ENCODE peak calls at places on chromosomes 5 and 9, in eight cellular contexts. C is tibial artery; H is CD8-positive, alpha-beta T cell; W is PC-3; J is heart left ventricle; V is spleen; Z is right atrium auricular region; E is heart right ventricle. F is an unnamed sample. For H3K36me3, the result is how much of the 10 kb centered on the place peaks cover.

GRCh38 chr9:130834371-130835311 is at the start of gene ABL1:
- DNase-seq in C (peak), H (peak), W (peak), J (peak), V (peak), Z (peak), E (peak), F (no peak)

GRCh38 chr5:179606071-179606909 is 17.2 kb downstream of the HNRNPH1 start:
- DNase-seq in C (peak), H (no peak), W (no peak), J (no peak), V (peak), Z (no peak), E (no peak), F (no peak)

GRCh38 chr9:93955356-93956182 is 414 bp upstream of the BARX1 start:
- DNase-seq in C (no peak), H (peak), W (no peak), J (no peak), V (no peak), Z (no peak), E (no peak), F (no peak)

GRCh38 chr9:105757496-105758251 is 63.3 kb downstream of the TMEM38B start:
- DNase-seq in C (no peak), H (no peak), W (no peak), J (no peak), V (no peak), Z (no peak), E (no peak), F (no peak)

GRCh38 chr9:100111235-100111634 is 12.2 kb downstream of the INVS start:
- DNase-seq in C (peak), H (no peak), W (peak), J (peak), V (no peak), Z (peak), E (peak), F (no peak)

GRCh38 chr5:401216-402034 is 41.6 kb upstream of the EXOC3 start:
- DNase-seq in C (peak), H (no peak), W (no peak), J (no peak), V (peak), Z (peak), E (no peak), F (no peak)

GRCh38 chr9:94768766-94769165 is 42.3 kb downstream of the AOPEP start:
- DNase-seq in C (no peak), H (no peak), W (no peak), J (no peak), V (no peak), Z (no peak), E (no peak), F (no peak)

GRCh38 chr9:113593682-113594281 is 130.3 kb downstream of the RGS3 start:
- DNase-seq in C (peak), H (no peak), W (peak), J (peak), V (peak), Z (peak), E (peak), F (peak)

GRCh38 chr9:9352877-9353481 is 1259.8 kb downstream of the PTPRD start:
- DNase-seq in C (no peak), H (no peak), W (peak), J (no peak), V (no peak), Z (no peak), E (no peak), F (no peak)

GRCh38 chr5:119721775-119722174 is 92.4 kb downstream of the FAM170A start:
- DNase-seq in C (no peak), H (no peak), W (no peak), J (no peak), V (no peak), Z (no peak), E (no peak), F (no peak)

GRCh38 chr9:22112870-22113846 is 104.1 kb upstream of the CDKN2B start:
- DNase-seq in C (no peak), H (no peak), W (no peak), J (no peak), V (no peak), Z (no peak), E (no peak), F (no peak)

GRCh38 chr5:170280090-170280493 is 17.5 kb downstream of the LCP2 start:
- DNase-seq in C (no peak), H (no peak), W (no peak), J (no peak), V (peak), Z (no peak), E (no peak), F (no peak)

GRCh38 chr9:136902259-136902821 is 16.0 kb downstream of the TRAF2 start:
- DNase-seq in C (peak), H (peak), W (peak), J (peak), V (peak), Z (peak), E (peak), F (no peak)

GRCh38 chr5:8895599-8895998 is 650.3 kb downstream of the SEMA5A start:
- DNase-seq in C (no peak), H (no peak), W (peak), J (no peak), V (no peak), Z (no peak), E (no peak), F (no peak)

GRCh38 chr5:93571111-93571977 is 9.7 kb downstream of the NR2F1-AS1 start:
- DNase-seq in C (no peak), H (no peak), W (no peak), J (no peak), V (no peak), Z (no peak), E (no peak), F (no peak)

GRCh38 chr9:17004500-17004899 is 130.3 kb upstream of the CNTLN start:
- DNase-seq in C (no peak), H (no peak), W (no peak), J (no peak), V (no peak), Z (no peak), E (no peak), F (no peak)

GRCh38 chr9:127318651-127319167 is 54.1 kb downstream of the GARNL3 start:
- DNase-seq in C (no peak), H (no peak), W (no peak), J (peak), V (no peak), Z (no peak), E (peak), F (no peak)

GRCh38 chr9:137575382-137575724 is 3.4 kb downstream of the DPH7 start:
- DNase-seq in C (no peak), H (no peak), W (no peak), J (no peak), V (no peak), Z (no peak), E (no peak), F (no peak)

GRCh38 chr9:580652-581342 is 260.7 kb upstream of the DMRT1 start:
- DNase-seq in C (no peak), H (no peak), W (no peak), J (no peak), V (no peak), Z (no peak), E (no peak), F (no peak)

GRCh38 chr9:130681769-130682489 is 11.7 kb upstream of the EXOSC2 start:
- DNase-seq in C (no peak), H (no peak), W (no peak), J (no peak), V (no peak), Z (no peak), E (no peak), F (no peak)

GRCh38 chr9:105418588-105419108 is 29.2 kb upstream of the FSD1L start:
- DNase-seq in C (no peak), H (no peak), W (no peak), J (no peak), V (no peak), Z (no peak), E (no peak), F (no peak)

GRCh38 chr5:132437604-132438275 is 52.8 kb downstream of the IRF1 start:
- DNase-seq in C (peak), H (peak), W (no peak), J (peak), V (peak), Z (peak), E (peak), F (no peak)

GRCh38 chr9:110671849-110672248 is 3.3 kb downstream of the MUSK start:
- DNase-seq in C (no peak), H (no peak), W (peak), J (no peak), V (no peak), Z (no peak), E (no peak), F (no peak)

GRCh38 chr9:108272350-108272899 is 583.4 kb downstream of the ACTL7B start:
- DNase-seq in C (no peak), H (no peak), W (peak), J (peak), V (no peak), Z (peak), E (peak), F (peak)

GRCh38 chr5:140249536-140249935 is 53.4 kb downstream of the PFDN1 start:
- DNase-seq in C (no peak), H (no peak), W (no peak), J (no peak), V (no peak), Z (no peak), E (no peak), F (no peak)

GRCh38 chr9:102445906-102446305 is 549.2 kb upstream of the CYLC2 start:
- DNase-seq in C (no peak), H (no peak), W (no peak), J (no peak), V (no peak), Z (no peak), E (no peak), F (no peak)

GRCh38 chr5:151151793-151152192 is 5.8 kb downstream of the ANXA6 start:
- DNase-seq in C (peak), H (no peak), W (no peak), J (no peak), V (no peak), Z (peak), E (no peak), F (no peak)

GRCh38 chr9:20479419-20480155 is 142.7 kb downstream of the MLLT3 start:
- DNase-seq in C (no peak), H (no peak), W (no peak), J (no peak), V (no peak), Z (no peak), E (no peak), F (no peak)

GRCh38 chr9:130053504-130054427 is at the start of gene GPR107:
- DNase-seq in C (peak), H (peak), W (peak), J (peak), V (peak), Z (peak), E (peak), F (no peak)

GRCh38 chr9:92722386-92723298 is 42.0 kb downstream of the BICD2 start:
- DNase-seq in C (no peak), H (no peak), W (no peak), J (no peak), V (no peak), Z (peak), E (no peak), F (no peak)

GRCh38 chr5:10272053-10272869 is 22.2 kb downstream of the CCT5 start:
- DNase-seq in C (no peak), H (no peak), W (no peak), J (no peak), V (no peak), Z (no peak), E (no peak), F (no peak)

GRCh38 chr5:22488427-22488826 is 364.7 kb downstream of the CDH12 start:
- DNase-seq in C (no peak), H (no peak), W (no peak), J (no peak), V (no peak), Z (no peak), E (no peak), F (peak)

GRCh38 chr9:129601082-129601674 is 19.7 kb downstream of the C9orf50 start:
- DNase-seq in C (no peak), H (no peak), W (no peak), J (no peak), V (no peak), Z (no peak), E (no peak), F (no peak)

GRCh38 chr5:126471247-126471646 is 48.0 kb downstream of the GRAMD2B start:
- DNase-seq in C (no peak), H (no peak), W (no peak), J (no peak), V (no peak), Z (no peak), E (no peak), F (no peak)

GRCh38 chr5:12848709-12849108 is 944.5 kb upstream of the CTNND2 start:
- DNase-seq in C (no peak), H (no peak), W (peak), J (no peak), V (no peak), Z (no peak), E (no peak), F (no peak)

GRCh38 chr9:98311541-98311940 is 56.1 kb upstream of the TBC1D2 start:
- DNase-seq in C (no peak), H (no peak), W (no peak), J (no peak), V (peak), Z (no peak), E (no peak), F (no peak)

GRCh38 chr9:38065369-38066075 is 3.5 kb downstream of the SHB start:
- DNase-seq in C (no peak), H (no peak), W (no peak), J (no peak), V (no peak), Z (no peak), E (no peak), F (no peak)

DNA sequence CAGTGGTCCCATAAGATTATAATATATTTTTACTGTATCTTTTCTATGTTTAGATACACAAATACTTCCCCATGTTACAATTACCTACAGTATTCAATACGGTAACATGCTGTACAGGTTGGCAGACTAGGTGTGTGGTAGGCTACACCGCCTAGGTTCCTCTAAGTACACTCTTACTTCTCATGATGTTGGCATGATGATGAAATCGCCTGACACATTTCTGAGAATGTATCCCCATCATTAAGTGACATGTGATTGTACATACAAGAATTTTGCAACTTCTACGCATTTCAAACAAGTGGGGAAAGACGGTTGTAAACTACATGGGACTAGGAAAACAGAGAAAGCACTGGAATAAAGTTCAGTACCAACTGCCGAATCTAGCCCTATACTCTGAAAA is 53.3 kb downstream of the SETX start:
- DNase-seq in C (no peak), H (no peak), W (no peak), J (no peak), V (no peak), Z (no peak), E (no peak), F (no peak)
- H3K36me3 ChIP-seq in C (half or more), H (under half), W (under half), J (under half), V (under half), Z (half or more), E (under half), F (under half)

GRCh38 chr5:143080982-143081381 is 310.8 kb downstream of the ARHGAP26 start:
- DNase-seq in C (no peak), H (no peak), W (no peak), J (no peak), V (no peak), Z (no peak), E (no peak), F (no peak)
- H3K4me3 ChIP-seq in C (no peak), H (no peak), W (no peak), J (no peak), V (no peak), Z (no peak), E (no peak), F (no peak)

DNA sequence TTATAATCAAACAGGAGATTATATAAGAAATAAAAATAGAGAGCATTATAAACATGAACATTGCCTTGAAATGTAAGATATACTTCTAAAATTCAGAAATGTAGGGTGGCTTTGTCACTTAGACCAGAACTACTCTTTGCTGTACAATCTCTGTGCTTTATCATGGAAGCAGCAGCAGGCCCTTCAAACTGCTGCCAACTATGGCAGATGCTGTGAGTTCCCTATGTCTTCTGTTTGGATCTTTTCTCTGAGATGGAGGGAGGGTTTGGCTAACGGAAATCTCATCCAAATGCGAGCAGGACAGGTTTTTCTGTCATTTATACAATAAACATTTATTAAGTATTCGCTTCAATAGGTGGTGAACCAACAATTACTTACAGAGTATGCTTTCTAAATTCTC is 34.8 kb upstream of the RICTOR start:
- DNase-seq in C (no peak), H (no peak), W (no peak), J (no peak), V (no peak), Z (no peak), E (no peak), F (no peak)
- H3K27ac ChIP-seq in C (no peak), H (no peak), W (no peak), J (no peak), V (no peak), Z (no peak), E (no peak), F (no peak)

GRCh38 chr5:42109006-42109572 is 184.0 kb downstream of the FBXO4 start:
- DNase-seq in C (no peak), H (no peak), W (peak), J (no peak), V (no peak), Z (no peak), E (no peak), F (no peak)

DNA sequence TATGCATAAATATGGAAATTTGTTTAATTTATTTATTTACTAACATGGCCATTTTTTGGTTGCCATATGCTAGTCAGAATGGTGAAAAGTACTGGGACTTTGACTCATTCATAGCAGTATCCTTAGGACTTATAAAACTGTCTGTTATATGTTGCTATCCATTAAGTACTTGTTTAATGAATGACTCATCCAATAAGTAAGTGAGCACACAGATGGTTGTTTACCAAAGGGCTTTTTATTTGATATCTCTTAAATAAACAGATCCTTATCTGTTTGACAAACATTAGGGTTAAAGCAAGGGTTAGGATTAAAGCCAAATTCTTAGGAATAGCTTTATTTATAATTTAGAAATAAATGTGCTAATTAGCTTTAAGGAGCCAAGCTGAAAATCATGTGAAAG is 183.4 kb downstream of the FBXO4 start:
- DNase-seq in C (no peak), H (no peak), W (peak), J (no peak), V (no peak), Z (no peak), E (no peak), F (no peak)
- H3K36me3 ChIP-seq in C (under half), H (under half), W (under half), J (under half), V (under half), Z (under half), E (under half), F (under half)

GRCh38 chr5:178131446-178131996 is 707 bp downstream of the RMND5B start:
- DNase-seq in C (no peak), H (no peak), W (no peak), J (no peak), V (no peak), Z (no peak), E (no peak), F (no peak)

GRCh38 chr5:178126556-178126955 is 4.3 kb upstream of the RMND5B start:
- DNase-seq in C (no peak), H (no peak), W (no peak), J (no peak), V (no peak), Z (no peak), E (no peak), F (peak)

GRCh38 chr5:178125253-178125916 is 5.4 kb upstream of the RMND5B start:
- DNase-seq in C (no peak), H (no peak), W (no peak), J (no peak), V (no peak), Z (no peak), E (no peak), F (no peak)

GRCh38 chr5:178130576-178131445 is at the start of gene RMND5B:
- DNase-seq in C (peak), H (peak), W (peak), J (peak), V (peak), Z (peak), E (peak), F (no peak)

GRCh38 chr5:178129296-178129695 is 1.5 kb upstream of the RMND5B start:
- DNase-seq in C (no peak), H (no peak), W (no peak), J (no peak), V (no peak), Z (no peak), E (no peak), F (no peak)
- H3K4me3 ChIP-seq in C (no peak), H (no peak), W (no peak), J (no peak), V (no peak), Z (no peak), E (no peak), F (no peak)

F was measured in iPS DF 6.9.